ENCODE peak calls at places on chromosomes 13 and 19, in seven cellular contexts. M, T, D, P, N, X and C are unnamed samples.

GRCh38 chr19:15702590-15702930 is 25.3 kb upstream of the OR10H2 start:
- DNase-seq in T (no peak), D (peak), M (peak), N (no peak), P (no peak), X (no peak), C (no peak)

GRCh38 chr13:113774177-113775107 is 15.4 kb downstream of the TMEM255B start:
- DNase-seq in X (no peak), P (no peak), N (peak), M (peak), D (no peak), T (no peak), C (no peak)

GRCh38 chr13:95239293-95239692 is 62.0 kb downstream of the ABCC4 start:
- DNase-seq in M (no peak), N (no peak), T (no peak), P (no peak), D (no peak), X (no peak), C (no peak)

GRCh38 chr13:49300716-49301589 is 53.2 kb downstream of the CDADC1 start:
- DNase-seq in N (peak), T (no peak), P (peak), D (peak), X (peak), M (peak), C (peak)

GRCh38 chr13:47170971-47171370 is 274.1 kb upstream of the HTR2A start:
- DNase-seq in D (no peak), T (no peak), X (no peak), M (no peak), P (no peak), N (no peak), C (no peak)

GRCh38 chr13:22926176-22927007 is 254.4 kb upstream of the SGCG start:
- DNase-seq in D (peak), N (no peak), X (peak), T (peak), M (peak), P (no peak), C (no peak)

GRCh38 chr19:52007436-52007804 is 591 bp downstream of the ZNF615 start:
- DNase-seq in P (no peak), X (peak), N (no peak), M (peak), D (no peak), T (no peak), C (no peak)

GRCh38 chr19:19053508-19054314 is 10.1 kb upstream of the SLC25A42 start:
- DNase-seq in T (no peak), N (peak), P (no peak), M (peak), X (peak), D (peak), C (peak)

GRCh38 chr19:46574533-46574932 is 26.6 kb upstream of the CALM3 start:
- DNase-seq in M (peak), N (no peak), X (no peak), T (no peak), P (no peak), D (no peak), C (peak)

GRCh38 chr19:10074153-10074552 is 12.0 kb upstream of the SHFL start:
- DNase-seq in M (peak), T (no peak), P (peak), D (no peak), N (peak), X (no peak), C (no peak)

GRCh38 chr13:61128850-61129645 is 286.6 kb downstream of the PCDH20 start:
- DNase-seq in N (no peak), P (no peak), T (no peak), M (no peak), X (no peak), D (no peak), C (no peak)